ENCODE peak calls at places on chromosomes 16 and 17, in ten cellular contexts. One of them, this sample, is unnamed.

GRCh38 chr17:40462343-40463121 is 19.3 kb downstream of the IGFBP4 start:
- DNase-seq in SK-N-SH: peak; percentile 61
- DNase-seq in Panc1: no peak
- DNase-seq in tibial artery: no peak
- DNase-seq in A673: no peak
- DNase-seq in CD4-positive, alpha-beta T cell: no peak
- DNase-seq in effector memory CD4-positive, alpha-beta T cell: no peak
- DNase-seq in transverse colon: no peak
- DNase-seq in fibroblast of lung: no peak
- DNase-seq in A549: peak; percentile 60
- DNase-seq in this sample: no peak

GRCh38 chr17:63775420-63775819 is 1.4 kb downstream of the DDX42 start:
- DNase-seq in CD4-positive, alpha-beta T cell: no peak
- DNase-seq in effector memory CD4-positive, alpha-beta T cell: no peak
- DNase-seq in SK-N-SH: peak; percentile 20
- DNase-seq in transverse colon: no peak
- DNase-seq in A673: no peak
- DNase-seq in A549: no peak
- DNase-seq in tibial artery: no peak
- DNase-seq in Panc1: no peak
- DNase-seq in fibroblast of lung: peak; percentile 9
- DNase-seq in this sample: no peak

GRCh38 chr17:57874434-57875108 is 24.7 kb upstream of the MRPS23 start:
- DNase-seq in effector memory CD4-positive, alpha-beta T cell: no peak
- DNase-seq in A673: peak; percentile 99
- DNase-seq in fibroblast of lung: peak; percentile 97
- DNase-seq in transverse colon: peak; percentile 49
- DNase-seq in Panc1: no peak
- DNase-seq in SK-N-SH: peak; percentile 84
- DNase-seq in CD4-positive, alpha-beta T cell: peak; percentile 13
- DNase-seq in tibial artery: peak; percentile 89
- DNase-seq in A549: no peak
- DNase-seq in this sample: peak; percentile 82

GRCh38 chr17:30318190-30318589 is 15.7 kb downstream of the TMIGD1 start:
- DNase-seq in SK-N-SH: no peak
- DNase-seq in transverse colon: no peak
- DNase-seq in CD4-positive, alpha-beta T cell: no peak
- DNase-seq in fibroblast of lung: no peak
- DNase-seq in effector memory CD4-positive, alpha-beta T cell: no peak
- DNase-seq in Panc1: no peak
- DNase-seq in A549: no peak
- DNase-seq in tibial artery: no peak
- DNase-seq in A673: no peak
- DNase-seq in this sample: no peak

GRCh38 chr17:50155115-50155819 is 4.8 kb upstream of the PPP1R9B start:
- DNase-seq in Panc1: no peak
- DNase-seq in transverse colon: no peak
- DNase-seq in A673: no peak
- DNase-seq in tibial artery: peak; percentile 92
- DNase-seq in fibroblast of lung: no peak
- DNase-seq in effector memory CD4-positive, alpha-beta T cell: no peak
- DNase-seq in A549: no peak
- DNase-seq in CD4-positive, alpha-beta T cell: no peak
- DNase-seq in SK-N-SH: no peak
- DNase-seq in this sample: no peak

GRCh38 chr17:82648761-82649474 is 674 bp upstream of the WDR45B start:
- DNase-seq in Panc1: no peak
- DNase-seq in effector memory CD4-positive, alpha-beta T cell: no peak
- DNase-seq in SK-N-SH: peak; percentile 95
- DNase-seq in tibial artery: peak; percentile 87
- DNase-seq in CD4-positive, alpha-beta T cell: no peak
- DNase-seq in fibroblast of lung: no peak
- DNase-seq in A673: peak; percentile 54
- DNase-seq in transverse colon: peak; percentile 62
- DNase-seq in A549: peak; percentile 38
- DNase-seq in this sample: peak; percentile 59

GRCh38 chr16:84571010-84571409 is 46.9 kb downstream of the COTL1 start:
- DNase-seq in Panc1: no peak
- DNase-seq in effector memory CD4-positive, alpha-beta T cell: no peak
- DNase-seq in A673: no peak
- DNase-seq in tibial artery: no peak
- DNase-seq in SK-N-SH: no peak
- DNase-seq in fibroblast of lung: no peak
- DNase-seq in A549: no peak
- DNase-seq in transverse colon: no peak
- DNase-seq in CD4-positive, alpha-beta T cell: no peak
- DNase-seq in this sample: no peak

GRCh38 chr16:57091990-57092785 is at the start of gene CPNE2:
- DNase-seq in SK-N-SH: peak; percentile 95
- DNase-seq in A673: peak; percentile 84
- DNase-seq in fibroblast of lung: peak; percentile 62
- DNase-seq in Panc1: no peak
- DNase-seq in transverse colon: peak; percentile 75
- DNase-seq in effector memory CD4-positive, alpha-beta T cell: no peak
- DNase-seq in CD4-positive, alpha-beta T cell: peak; percentile 3
- DNase-seq in A549: peak; percentile 48
- DNase-seq in tibial artery: peak; percentile 84
- DNase-seq in this sample: peak; percentile 80

GRCh38 chr16:89256651-89257254 is 39.2 kb downstream of the ZNF778 start:
- DNase-seq in effector memory CD4-positive, alpha-beta T cell: peak; percentile 63
- DNase-seq in SK-N-SH: peak; percentile 30
- DNase-seq in transverse colon: peak; percentile 75
- DNase-seq in tibial artery: no peak
- DNase-seq in fibroblast of lung: peak; percentile 61
- DNase-seq in A549: no peak
- DNase-seq in CD4-positive, alpha-beta T cell: peak; percentile 59
- DNase-seq in Panc1: no peak
- DNase-seq in A673: peak; percentile 76
- DNase-seq in this sample: no peak

GRCh38 chr16:20760346-20760745 is 3.5 kb upstream of the ACSM3 start:
- DNase-seq in transverse colon: no peak
- DNase-seq in A549: no peak
- DNase-seq in Panc1: no peak
- DNase-seq in A673: no peak
- DNase-seq in tibial artery: no peak
- DNase-seq in CD4-positive, alpha-beta T cell: no peak
- DNase-seq in effector memory CD4-positive, alpha-beta T cell: no peak
- DNase-seq in SK-N-SH: no peak
- DNase-seq in fibroblast of lung: no peak
- DNase-seq in this sample: no peak

GRCh38 chr16:22386976-22387375 is 12.6 kb upstream of the CDR2 start:
- DNase-seq in CD4-positive, alpha-beta T cell: no peak
- DNase-seq in transverse colon: no peak
- DNase-seq in fibroblast of lung: peak; percentile 92
- DNase-seq in SK-N-SH: no peak
- DNase-seq in A673: peak; percentile 20
- DNase-seq in A549: no peak
- DNase-seq in Panc1: no peak
- DNase-seq in tibial artery: no peak
- DNase-seq in effector memory CD4-positive, alpha-beta T cell: no peak
- DNase-seq in this sample: no peak

GRCh38 chr16:58684001-58684353 is 593 bp downstream of the SLC38A7 start:
- DNase-seq in CD4-positive, alpha-beta T cell: no peak
- DNase-seq in effector memory CD4-positive, alpha-beta T cell: no peak
- DNase-seq in tibial artery: no peak
- DNase-seq in SK-N-SH: no peak
- DNase-seq in Panc1: no peak
- DNase-seq in fibroblast of lung: peak; percentile 20
- DNase-seq in A673: no peak
- DNase-seq in transverse colon: no peak
- DNase-seq in A549: no peak
- DNase-seq in this sample: no peak

GRCh38 chr16:83068686-83069085 is 441.9 kb downstream of the CDH13 start:
- DNase-seq in Panc1: no peak
- DNase-seq in A549: no peak
- DNase-seq in effector memory CD4-positive, alpha-beta T cell: no peak
- DNase-seq in A673: peak; percentile 6
- DNase-seq in fibroblast of lung: peak; percentile 42
- DNase-seq in transverse colon: no peak
- DNase-seq in tibial artery: no peak
- DNase-seq in CD4-positive, alpha-beta T cell: no peak
- DNase-seq in SK-N-SH: no peak
- DNase-seq in this sample: no peak

DNA sequence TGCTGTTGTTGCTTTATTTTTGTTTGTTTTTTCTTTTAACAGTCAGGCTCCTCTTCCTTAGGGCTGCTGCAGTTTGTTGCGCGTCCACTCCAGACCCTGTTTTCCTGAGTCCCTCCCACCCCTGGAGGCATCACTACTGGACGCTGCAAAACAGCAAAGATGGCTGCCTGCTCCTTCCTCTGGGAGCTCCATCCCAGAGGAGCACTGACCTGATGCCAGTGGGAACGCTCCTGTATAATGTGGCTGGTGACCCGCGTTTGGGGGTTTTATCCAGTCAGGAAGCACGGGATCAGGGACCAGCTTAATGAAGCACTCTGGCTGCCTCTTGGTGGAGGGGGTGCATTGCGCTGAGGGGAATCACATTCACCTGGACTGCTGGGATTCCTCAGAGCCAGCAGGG is 1005.6 kb downstream of the CDH8 start:
- DNase-seq in effector memory CD4-positive, alpha-beta T cell: no peak
- DNase-seq in A549: no peak
- DNase-seq in A673: no peak
- DNase-seq in fibroblast of lung: no peak
- DNase-seq in transverse colon: no peak
- DNase-seq in tibial artery: no peak
- DNase-seq in Panc1: no peak
- DNase-seq in CD4-positive, alpha-beta T cell: no peak
- DNase-seq in SK-N-SH: no peak
- DNase-seq in this sample: no peak
- H3K27ac ChIP-seq in effector memory CD4-positive, alpha-beta T cell: no peak overlapping the region
- H3K27ac ChIP-seq in A549: no peak overlapping the region
- H3K27ac ChIP-seq in A673: no peak overlapping the region
- H3K27ac ChIP-seq in fibroblast of lung: no peak overlapping the region
- H3K27ac ChIP-seq in transverse colon: no peak overlapping the region
- H3K27ac ChIP-seq in tibial artery: no peak overlapping the region
- H3K27ac ChIP-seq in Panc1: no peak overlapping the region
- H3K27ac ChIP-seq in CD4-positive, alpha-beta T cell: no peak overlapping the region
- H3K27ac ChIP-seq in SK-N-SH: no peak overlapping the region
- H3K27ac ChIP-seq in this sample: no peak overlapping the region

GRCh38 chr16:19685176-19685575 is 32.9 kb downstream of the KNOP1 start:
- DNase-seq in Panc1: no peak
- DNase-seq in CD4-positive, alpha-beta T cell: no peak
- DNase-seq in tibial artery: no peak
- DNase-seq in transverse colon: no peak
- DNase-seq in A673: no peak
- DNase-seq in SK-N-SH: no peak
- DNase-seq in A549: no peak
- DNase-seq in fibroblast of lung: no peak
- DNase-seq in effector memory CD4-positive, alpha-beta T cell: no peak
- DNase-seq in this sample: no peak
- H3K27ac ChIP-seq in Panc1: no peak overlapping the region
- H3K27ac ChIP-seq in CD4-positive, alpha-beta T cell: no peak overlapping the region
- H3K27ac ChIP-seq in tibial artery: no peak overlapping the region
- H3K27ac ChIP-seq in transverse colon: no peak overlapping the region
- H3K27ac ChIP-seq in A673: no peak overlapping the region
- H3K27ac ChIP-seq in SK-N-SH: no peak overlapping the region
- H3K27ac ChIP-seq in A549: no peak overlapping the region
- H3K27ac ChIP-seq in fibroblast of lung: no peak overlapping the region
- H3K27ac ChIP-seq in effector memory CD4-positive, alpha-beta T cell: no peak overlapping the region
- H3K27ac ChIP-seq in this sample: peak overlapping the region; percentile 2

GRCh38 chr16:50066482-50067289 is 916 bp downstream of the HEATR3 start:
- DNase-seq in tibial artery: no peak
- DNase-seq in transverse colon: no peak
- DNase-seq in Panc1: no peak
- DNase-seq in A673: no peak
- DNase-seq in A549: no peak
- DNase-seq in SK-N-SH: no peak
- DNase-seq in fibroblast of lung: no peak
- DNase-seq in effector memory CD4-positive, alpha-beta T cell: no peak
- DNase-seq in CD4-positive, alpha-beta T cell: no peak
- DNase-seq in this sample: no peak
- H3K27ac ChIP-seq in tibial artery: peak overlapping the region; percentile 86
- H3K27ac ChIP-seq in transverse colon: peak overlapping the region; percentile 100
- H3K27ac ChIP-seq in Panc1: peak overlapping the region; percentile 67
- H3K27ac ChIP-seq in A673: peak overlapping the region; percentile 94
- H3K27ac ChIP-seq in A549: peak overlapping the region; percentile 96
- H3K27ac ChIP-seq in SK-N-SH: peak overlapping the region; percentile 89
- H3K27ac ChIP-seq in fibroblast of lung: peak overlapping the region; percentile 96
- H3K27ac ChIP-seq in effector memory CD4-positive, alpha-beta T cell: peak overlapping the region; percentile 87
- H3K27ac ChIP-seq in CD4-positive, alpha-beta T cell: no peak overlapping the region
- H3K27ac ChIP-seq in this sample: peak overlapping the region; percentile 89

GRCh38 chr17:1484060-1484535 is 8.4 kb downstream of the MYO1C start:
- DNase-seq in A549: no peak
- DNase-seq in effector memory CD4-positive, alpha-beta T cell: no peak
- DNase-seq in SK-N-SH: no peak
- DNase-seq in CD4-positive, alpha-beta T cell: no peak
- DNase-seq in fibroblast of lung: no peak
- DNase-seq in transverse colon: no peak
- DNase-seq in Panc1: no peak
- DNase-seq in tibial artery: no peak
- DNase-seq in A673: no peak
- DNase-seq in this sample: no peak

GRCh38 chr17:1484586-1485310 is 7.7 kb downstream of the MYO1C start:
- DNase-seq in SK-N-SH: peak; percentile 74
- DNase-seq in A673: peak; percentile 83
- DNase-seq in A549: peak; percentile 75
- DNase-seq in transverse colon: peak; percentile 79
- DNase-seq in Panc1: no peak
- DNase-seq in tibial artery: peak; percentile 84
- DNase-seq in CD4-positive, alpha-beta T cell: no peak
- DNase-seq in effector memory CD4-positive, alpha-beta T cell: peak; percentile 47
- DNase-seq in fibroblast of lung: peak; percentile 25
- DNase-seq in this sample: no peak

GRCh38 chr17:1485311-1485747 is 7.2 kb downstream of the MYO1C start:
- DNase-seq in SK-N-SH: peak; percentile 80
- DNase-seq in fibroblast of lung: no peak
- DNase-seq in transverse colon: peak; percentile 60
- DNase-seq in effector memory CD4-positive, alpha-beta T cell: no peak
- DNase-seq in CD4-positive, alpha-beta T cell: no peak
- DNase-seq in A673: peak; percentile 17
- DNase-seq in Panc1: no peak
- DNase-seq in tibial artery: no peak
- DNase-seq in A549: peak; percentile 65
- DNase-seq in this sample: no peak

GRCh38 chr17:1486802-1487695 is 5.4 kb downstream of the MYO1C start:
- DNase-seq in fibroblast of lung: peak; percentile 67
- DNase-seq in transverse colon: peak; percentile 95
- DNase-seq in A549: peak; percentile 92
- DNase-seq in SK-N-SH: no peak
- DNase-seq in tibial artery: peak; percentile 96
- DNase-seq in CD4-positive, alpha-beta T cell: peak; percentile 59
- DNase-seq in effector memory CD4-positive, alpha-beta T cell: peak; percentile 64
- DNase-seq in A673: peak; percentile 93
- DNase-seq in Panc1: peak; percentile 45
- DNase-seq in this sample: peak; percentile 4

DNA sequence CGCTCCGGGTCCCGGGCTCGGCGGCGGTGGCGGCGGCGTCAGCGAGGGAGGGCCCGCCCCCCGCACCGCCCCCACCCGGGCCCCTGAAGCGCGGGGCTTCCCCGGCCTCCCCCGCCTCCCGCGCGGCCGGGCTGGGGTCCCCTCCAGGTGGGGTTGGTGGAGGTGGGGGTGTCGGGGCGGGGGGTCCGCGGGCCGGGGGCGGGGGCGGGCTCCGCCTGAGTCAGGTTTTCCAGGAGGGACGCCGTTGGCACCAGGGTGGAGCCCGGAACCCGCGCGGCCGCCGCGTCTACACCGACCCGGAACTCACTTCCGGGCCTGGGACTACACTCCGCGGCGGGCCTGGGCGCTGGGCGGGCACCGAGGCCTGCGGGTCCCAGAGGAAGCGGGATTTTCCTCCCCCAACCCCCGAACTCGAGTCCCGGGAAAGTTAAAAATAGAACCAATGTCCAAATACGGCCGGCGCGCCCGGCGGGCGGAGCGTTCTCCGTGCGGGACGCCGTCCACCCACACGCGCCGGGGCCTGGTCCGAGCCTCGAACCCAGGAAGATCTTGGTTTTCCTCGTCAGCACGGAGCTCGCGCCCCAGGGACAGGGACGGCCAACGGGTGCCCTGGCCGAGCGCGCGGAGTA is 6.6 kb downstream of the MYO1C start:
- DNase-seq in SK-N-SH: peak; percentile 88
- DNase-seq in tibial artery: peak; percentile 89
- DNase-seq in fibroblast of lung: peak; percentile 65
- DNase-seq in CD4-positive, alpha-beta T cell: peak; percentile 52
- DNase-seq in Panc1: no peak
- DNase-seq in A549: peak; percentile 74
- DNase-seq in effector memory CD4-positive, alpha-beta T cell: peak; percentile 61
- DNase-seq in transverse colon: peak; percentile 76
- DNase-seq in A673: peak; percentile 76
- DNase-seq in this sample: no peak
- H3K27ac ChIP-seq in SK-N-SH: peak overlapping the region; percentile 68
- H3K27ac ChIP-seq in tibial artery: peak overlapping the region; percentile 99
- H3K27ac ChIP-seq in fibroblast of lung: peak overlapping the region; percentile 88
- H3K27ac ChIP-seq in CD4-positive, alpha-beta T cell: peak overlapping the region; percentile 50
- H3K27ac ChIP-seq in Panc1: peak overlapping the region; percentile 84
- H3K27ac ChIP-seq in A549: peak overlapping the region; percentile 97
- H3K27ac ChIP-seq in effector memory CD4-positive, alpha-beta T cell: peak overlapping the region; percentile 88
- H3K27ac ChIP-seq in transverse colon: peak overlapping the region; percentile 99
- H3K27ac ChIP-seq in A673: peak overlapping the region; percentile 84
- H3K27ac ChIP-seq in this sample: no peak overlapping the region